ENCODE peak calls at places on chromosomes 1 and 21, in eight cellular contexts. L, U, Q, F, T, M, Z and Y are unnamed samples.

GRCh38 chr1:170494369-170494768 is 37.6 kb upstream of the GORAB start:
- DNase-seq in Z (no peak), Q (no peak), M (peak; percentile 14), L (peak; percentile 84), T (no peak), U (peak; percentile 5), F (no peak), Y (no peak)

GRCh38 chr1:198465201-198466144 is 75.0 kb downstream of the ATP6V1G3 start:
- DNase-seq in L (peak; percentile 75), M (peak; percentile 32), T (no peak), Q (no peak), Z (no peak), U (peak; percentile 59), F (no peak), Y (peak; percentile 46)

GRCh38 chr1:244150071-244150470 is 99.0 kb downstream of the ZBTB18 start:
- DNase-seq in L (no peak), Z (no peak), U (peak; percentile 16), T (no peak), Q (no peak), M (no peak), F (no peak), Y (no peak)

GRCh38 chr1:20958430-20958829 is 171.3 kb upstream of the HP1BP3 start:
- DNase-seq in T (no peak), F (no peak), Z (no peak), Q (no peak), U (no peak), M (no peak), L (no peak), Y (no peak)

GRCh38 chr21:42844411-42845113 is 34.8 kb downstream of the WDR4 start:
- DNase-seq in U (no peak), Z (no peak), M (peak; percentile 3), L (no peak), T (no peak), F (peak; percentile 82), Q (no peak), Y (no peak)

GRCh38 chr1:61184035-61184713 is 101.8 kb downstream of the NFIA start:
- DNase-seq in Q (peak; percentile 7), Z (peak; percentile 92), M (peak; percentile 51), U (peak; percentile 75), T (no peak), F (peak; percentile 96), L (no peak), Y (peak; percentile 84)

GRCh38 chr1:47436979-47437517 is 796 bp upstream of the FOXD2 start:
- DNase-seq in T (no peak), M (no peak), Q (no peak), U (peak; percentile 25), L (peak; percentile 15), Z (no peak), F (no peak), Y (peak; percentile 21)

GRCh38 chr1:22250724-22251123 is 107.8 kb upstream of the WNT4 start:
- DNase-seq in U (no peak), T (no peak), Q (no peak), M (peak; percentile 55), Z (no peak), L (peak; percentile 17), F (no peak), Y (no peak)